ENCODE peak calls at places on chromosome 17, in five cellular contexts. W is K562, V is SK-N-SH, M is HCT116, Q is H1. Y is an unnamed sample.

GRCh38 chr17:77840156-77840555 is 118.3 kb upstream of the TNRC6C start:
- DNase-seq in W (no peak), V (no peak), M (no peak), Q (no peak), Y (no peak)

GRCh38 chr17:68587847-68588246 is 13.3 kb downstream of the FAM20A start:
- DNase-seq in W (no peak), V (no peak), M (no peak), Q (no peak), Y (no peak)

GRCh38 chr17:17575360-17576251 is 15.9 kb downstream of the PEMT start:
- DNase-seq in W (no peak), V (no peak), M (no peak), Q (no peak), Y (no peak)

GRCh38 chr17:3843935-3844516 is 2.0 kb downstream of the NCBP3 start:
- DNase-seq in W (peak), V (peak), M (peak), Q (no peak), Y (peak)

GRCh38 chr17:74274060-74274702 is at the start of gene DNAI2:
- DNase-seq in W (peak), V (peak), M (no peak), Q (no peak), Y (no peak)

GRCh38 chr17:44186307-44187130 is at the start of gene TMUB2:
- DNase-seq in W (peak), V (peak), M (peak), Q (peak), Y (peak)

GRCh38 chr17:43608313-43608712 is 53.4 kb downstream of the MEOX1 start:
- DNase-seq in W (no peak), V (no peak), M (no peak), Q (no peak), Y (no peak)

GRCh38 chr17:19707728-19708221 is 8.6 kb downstream of the SLC47A2 start:
- DNase-seq in W (no peak), V (no peak), M (no peak), Q (no peak), Y (no peak)

GRCh38 chr17:33163827-33164555 is 129.1 kb downstream of the ASIC2 start:
- DNase-seq in W (no peak), V (no peak), M (no peak), Q (no peak), Y (no peak)

GRCh38 chr17:49013311-49014205 is 16.4 kb downstream of the IGF2BP1 start:
- DNase-seq in W (peak), V (no peak), M (no peak), Q (peak), Y (no peak)

GRCh38 chr17:73481672-73482071 is 162.6 kb downstream of the SDK2 start:
- DNase-seq in W (no peak), V (no peak), M (no peak), Q (no peak), Y (no peak)

GRCh38 chr17:3890082-3890892 is 2.6 kb downstream of the CAMKK1 start:
- DNase-seq in W (peak), V (peak), M (peak), Q (no peak), Y (no peak)

GRCh38 chr17:37701424-37702020 is 43.3 kb downstream of the HNF1B start:
- DNase-seq in W (peak), V (peak), M (peak), Q (no peak), Y (no peak)

GRCh38 chr17:57935833-57936807 is 19.1 kb downstream of the CUEDC1 start:
- DNase-seq in W (no peak), V (peak), M (no peak), Q (no peak), Y (no peak)

GRCh38 chr17:14741516-14741915 is 440.6 kb downstream of the HS3ST3B1 start:
- DNase-seq in W (no peak), V (no peak), M (no peak), Q (no peak), Y (no peak)

GRCh38 chr17:19533718-19534561 is at the start of gene SLC47A1:
- DNase-seq in W (no peak), V (peak), M (no peak), Q (no peak), Y (peak)

GRCh38 chr17:19773534-19773933 is 25.4 kb upstream of the ALDH3A1 start:
- DNase-seq in W (no peak), V (no peak), M (no peak), Q (no peak), Y (no peak)

GRCh38 chr17:50290074-50290702 is 15.9 kb downstream of the TMEM92 start:
- DNase-seq in W (no peak), V (no peak), M (peak), Q (no peak), Y (no peak)

GRCh38 chr17:50749243-50749642 is 18.1 kb downstream of the ANKRD40CL start:
- DNase-seq in W (no peak), V (no peak), M (no peak), Q (no peak), Y (no peak)

GRCh38 chr17:65604070-65604469 is 42.6 kb upstream of the AXIN2 start:
- DNase-seq in W (no peak), V (no peak), M (no peak), Q (no peak), Y (no peak)

GRCh38 chr17:4230142-4230541 is 33.6 kb downstream of the ANKFY1 start:
- DNase-seq in W (no peak), V (no peak), M (peak), Q (no peak), Y (peak)

GRCh38 chr17:60231234-60231633 is 81.5 kb downstream of the CA4 start:
- DNase-seq in W (no peak), V (peak), M (peak), Q (no peak), Y (peak)

DNA sequence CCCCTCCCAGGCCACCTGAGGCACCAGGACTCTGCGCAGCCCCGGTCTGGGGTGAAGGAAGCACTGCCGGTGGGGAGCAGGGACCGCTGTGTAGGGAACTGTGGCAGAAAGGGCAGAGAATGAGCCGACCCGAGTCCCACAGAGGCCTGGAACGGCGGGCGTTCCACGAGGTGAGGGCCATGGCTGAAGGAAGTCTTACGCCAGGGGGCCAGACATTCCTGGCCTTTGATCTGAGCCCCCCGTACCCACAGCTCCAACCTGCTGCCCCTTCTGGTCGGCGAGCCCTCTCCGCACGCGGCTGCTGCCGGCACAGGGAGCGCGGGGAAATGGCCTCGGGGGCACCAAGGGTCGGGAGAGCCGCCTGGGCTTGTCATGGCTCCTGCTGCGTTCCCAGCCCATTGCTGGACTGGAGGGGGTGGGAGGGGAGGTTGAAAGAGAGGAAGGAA is 1.4 kb upstream of the WNT3 start:
- DNase-seq in W (no peak), V (no peak), M (no peak), Q (no peak), Y (no peak)
- TF ChIP-seq JUND in W (no peak), V (no peak), M (no peak), Q (no peak), Y (no peak)

GRCh38 chr17:39679521-39680192 is 8.2 kb downstream of the PGAP3 start:
- DNase-seq in W (no peak), V (no peak), M (no peak), Q (no peak), Y (no peak)
- TF ChIP-seq JUND in W (no peak), V (no peak), M (no peak), Q (no peak), Y (no peak)

GRCh38 chr17:29594441-29595090 is 1.6 kb downstream of the ANKRD13B start:
- DNase-seq in W (no peak), V (no peak), M (no peak), Q (no peak), Y (no peak)
- TF ChIP-seq JUND in W (no peak), V (no peak), M (no peak), Q (no peak), Y (no peak)

GRCh38 chr17:21241564-21241963 is 11.6 kb downstream of the NATD1 start:
- DNase-seq in W (no peak), V (no peak), M (no peak), Q (no peak), Y (no peak)

GRCh38 chr17:21243516-21244303 is 9.5 kb downstream of the NATD1 start:
- DNase-seq in W (no peak), V (no peak), M (no peak), Q (no peak), Y (no peak)

GRCh38 chr17:21242026-21242700 is 11.0 kb downstream of the NATD1 start:
- DNase-seq in W (no peak), V (no peak), M (no peak), Q (no peak), Y (no peak)

GRCh38 chr17:21240375-21241055 is 12.7 kb downstream of the NATD1 start:
- DNase-seq in W (no peak), V (no peak), M (no peak), Q (no peak), Y (no peak)

DNA sequence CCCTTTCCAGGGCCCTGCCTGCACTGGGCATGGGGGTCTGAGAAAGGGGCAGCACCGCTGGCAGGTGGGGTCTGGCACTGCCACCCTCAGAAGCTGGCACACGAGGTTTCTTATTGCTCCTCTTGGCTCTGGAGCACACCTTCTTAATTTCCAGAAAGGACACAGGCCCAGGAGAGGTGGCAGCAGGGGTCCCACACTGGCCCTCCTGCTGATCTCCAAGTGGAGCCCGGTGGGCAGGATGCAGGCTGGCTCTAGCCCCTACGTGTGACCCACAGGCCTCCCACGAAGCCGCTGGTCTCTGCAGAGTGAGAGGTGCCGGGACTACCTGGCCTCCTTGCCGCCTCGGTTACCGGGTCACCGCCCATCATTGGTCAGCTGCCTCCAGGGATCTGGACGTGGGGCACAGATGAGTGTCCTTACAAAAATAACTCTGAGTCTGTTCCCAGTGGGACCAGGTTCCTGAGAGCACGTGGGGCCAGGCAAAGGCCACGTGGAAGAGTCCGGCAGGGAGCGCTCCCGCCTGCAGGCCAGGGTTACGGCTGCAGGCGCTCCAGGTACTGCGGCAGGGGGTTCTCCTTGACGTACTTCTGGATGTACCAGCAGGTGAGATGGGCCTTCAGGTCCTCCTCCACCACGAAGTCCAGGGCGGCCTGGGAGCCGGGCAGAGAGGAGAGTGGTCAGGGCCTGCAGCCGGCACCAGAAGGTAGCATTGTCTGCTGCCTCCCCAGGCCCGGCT is 10.3 kb downstream of the NATD1 start:
- DNase-seq in W (no peak), V (no peak), M (no peak), Q (no peak), Y (no peak)
- TF ChIP-seq JUND in W (no peak), V (no peak), M (no peak), Q (no peak), Y (no peak)

GRCh38 chr17:78879679-78880186 is 23.3 kb downstream of the CEP295NL start:
- DNase-seq in W (peak), V (peak), M (no peak), Q (no peak), Y (no peak)
- TF ChIP-seq JUND in W (no peak), V (no peak), M (no peak), Q (no peak), Y (no peak)

Y was measured in T47D.